ENCODE peak calls at places on chromosome 11, in seven cellular contexts. One of them, this sample, is unnamed.
A peak's percentile ranks its signal among the peaks of the same experiment; 100 is the strongest.

GRCh38 chr11:74926304-74927030 is 22.4 kb downstream of the XRRA1 start:
- DNase-seq in HepG2: no peak
- DNase-seq in A549: no peak
- DNase-seq in K562: no peak
- DNase-seq in H1: no peak
- DNase-seq in IMR-90: peak; percentile 56
- DNase-seq in GM12878: no peak
- DNase-seq in this sample: no peak

GRCh38 chr11:1938343-1939005 is 8.7 kb upstream of the MRPL23 start:
- DNase-seq in GM12878: no peak
- DNase-seq in K562: no peak
- DNase-seq in H1: no peak
- DNase-seq in IMR-90: no peak
- DNase-seq in HepG2: no peak
- DNase-seq in A549: no peak
- DNase-seq in this sample: no peak

GRCh38 chr11:104372111-104372510 is 208.2 kb upstream of the PDGFD start:
- DNase-seq in GM12878: no peak
- DNase-seq in A549: no peak
- DNase-seq in HepG2: no peak
- DNase-seq in H1: no peak
- DNase-seq in IMR-90: no peak
- DNase-seq in K562: no peak
- DNase-seq in this sample: no peak

GRCh38 chr11:95230054-95231034 is 658 bp downstream of the SESN3 start:
- DNase-seq in IMR-90: no peak
- DNase-seq in HepG2: no peak
- DNase-seq in H1: no peak
- DNase-seq in A549: peak; percentile 7
- DNase-seq in GM12878: no peak
- DNase-seq in K562: no peak
- DNase-seq in this sample: no peak

GRCh38 chr11:17544181-17544622 is at the start of gene USH1C:
- DNase-seq in K562: peak; percentile 63
- DNase-seq in H1: no peak
- DNase-seq in IMR-90: no peak
- DNase-seq in HepG2: no peak
- DNase-seq in A549: peak; percentile 61
- DNase-seq in GM12878: no peak
- DNase-seq in this sample: peak; percentile 29

GRCh38 chr11:76770642-76771445 is 12.3 kb upstream of the TSKU start:
- DNase-seq in H1: no peak
- DNase-seq in IMR-90: peak; percentile 99
- DNase-seq in HepG2: peak; percentile 69
- DNase-seq in A549: peak; percentile 85
- DNase-seq in K562: no peak
- DNase-seq in GM12878: no peak
- DNase-seq in this sample: no peak

GRCh38 chr11:102320166-102320565 is 2.9 kb downstream of the BIRC3 start:
- DNase-seq in GM12878: no peak
- DNase-seq in H1: no peak
- DNase-seq in HepG2: no peak
- DNase-seq in K562: no peak
- DNase-seq in IMR-90: no peak
- DNase-seq in A549: no peak
- DNase-seq in this sample: no peak

GRCh38 chr11:95703059-95703458 is 86.5 kb downstream of the FAM76B start:
- DNase-seq in HepG2: no peak
- DNase-seq in K562: no peak
- DNase-seq in H1: no peak
- DNase-seq in IMR-90: no peak
- DNase-seq in GM12878: no peak
- DNase-seq in A549: no peak
- DNase-seq in this sample: no peak

GRCh38 chr11:31529701-31530100 is 20.1 kb downstream of the ELP4 start:
- DNase-seq in H1: no peak
- DNase-seq in A549: no peak
- DNase-seq in IMR-90: no peak
- DNase-seq in HepG2: no peak
- DNase-seq in K562: no peak
- DNase-seq in GM12878: no peak
- DNase-seq in this sample: no peak

GRCh38 chr11:75565221-75565814 is 3.3 kb downstream of the SERPINH1 start:
- DNase-seq in IMR-90: peak; percentile 78
- DNase-seq in K562: no peak
- DNase-seq in GM12878: no peak
- DNase-seq in HepG2: peak; percentile 57
- DNase-seq in A549: no peak
- DNase-seq in H1: no peak
- DNase-seq in this sample: no peak

GRCh38 chr11:102986815-102987214 is 31.3 kb upstream of the MMP13 start:
- DNase-seq in HepG2: no peak
- DNase-seq in IMR-90: peak; percentile 88
- DNase-seq in GM12878: no peak
- DNase-seq in K562: no peak
- DNase-seq in A549: no peak
- DNase-seq in H1: no peak
- DNase-seq in this sample: no peak

GRCh38 chr11:71183878-71184277 is 68.5 kb downstream of the SHANK2 start:
- DNase-seq in K562: no peak
- DNase-seq in GM12878: no peak
- DNase-seq in A549: no peak
- DNase-seq in H1: no peak
- DNase-seq in HepG2: no peak
- DNase-seq in IMR-90: no peak
- DNase-seq in this sample: no peak

GRCh38 chr11:64951529-64951928 is 15.8 kb upstream of the GPHA2 start:
- DNase-seq in K562: no peak
- DNase-seq in HepG2: no peak
- DNase-seq in H1: no peak
- DNase-seq in IMR-90: no peak
- DNase-seq in A549: no peak
- DNase-seq in GM12878: no peak
- DNase-seq in this sample: no peak

GRCh38 chr11:69268911-69269310 is 25.0 kb upstream of the MYEOV start:
- DNase-seq in K562: no peak
- DNase-seq in IMR-90: no peak
- DNase-seq in HepG2: no peak
- DNase-seq in GM12878: no peak
- DNase-seq in H1: no peak
- DNase-seq in A549: no peak
- DNase-seq in this sample: no peak

GRCh38 chr11:66386171-66387069 is 14.9 kb upstream of the SLC29A2 start:
- DNase-seq in GM12878: peak; percentile 41
- DNase-seq in A549: peak; percentile 41
- DNase-seq in K562: peak; percentile 90
- DNase-seq in HepG2: peak; percentile 66
- DNase-seq in H1: peak; percentile 75
- DNase-seq in IMR-90: peak; percentile 80
- DNase-seq in this sample: peak; percentile 84

GRCh38 chr11:67311556-67312082 is 8.3 kb downstream of the SSH3 start:
- DNase-seq in HepG2: no peak
- DNase-seq in A549: no peak
- DNase-seq in GM12878: no peak
- DNase-seq in H1: no peak
- DNase-seq in IMR-90: no peak
- DNase-seq in K562: peak; percentile 48
- DNase-seq in this sample: no peak

GRCh38 chr11:19185036-19185435 is 16.7 kb downstream of the CSRP3 start:
- DNase-seq in K562: no peak
- DNase-seq in H1: no peak
- DNase-seq in GM12878: no peak
- DNase-seq in HepG2: no peak
- DNase-seq in A549: no peak
- DNase-seq in IMR-90: no peak
- DNase-seq in this sample: no peak

GRCh38 chr11:130198292-130198691 is 38.7 kb downstream of the ST14 start:
- DNase-seq in HepG2: no peak
- DNase-seq in GM12878: no peak
- DNase-seq in K562: no peak
- DNase-seq in A549: no peak
- DNase-seq in H1: no peak
- DNase-seq in IMR-90: no peak
- DNase-seq in this sample: no peak

GRCh38 chr11:130198964-130199363 is 39.4 kb downstream of the ST14 start:
- DNase-seq in GM12878: no peak
- DNase-seq in IMR-90: no peak
- DNase-seq in H1: no peak
- DNase-seq in A549: no peak
- DNase-seq in K562: no peak
- DNase-seq in HepG2: no peak
- DNase-seq in this sample: no peak

GRCh38 chr11:130199792-130200191 is 40.2 kb downstream of the ST14 start:
- DNase-seq in A549: no peak
- DNase-seq in IMR-90: no peak
- DNase-seq in H1: no peak
- DNase-seq in GM12878: no peak
- DNase-seq in K562: no peak
- DNase-seq in HepG2: no peak
- DNase-seq in this sample: no peak

GRCh38 chr11:130194241-130195023 is 34.9 kb downstream of the ST14 start:
- DNase-seq in A549: no peak
- DNase-seq in H1: no peak
- DNase-seq in K562: no peak
- DNase-seq in IMR-90: no peak
- DNase-seq in GM12878: no peak
- DNase-seq in HepG2: no peak
- DNase-seq in this sample: no peak

GRCh38 chr11:130197386-130198035 is 37.9 kb downstream of the ST14 start:
- DNase-seq in GM12878: no peak
- DNase-seq in H1: no peak
- DNase-seq in HepG2: no peak
- DNase-seq in K562: no peak
- DNase-seq in IMR-90: no peak
- DNase-seq in A549: no peak
- DNase-seq in this sample: no peak
- TF ChIP-seq CEBPB in GM12878: no peak
- TF ChIP-seq CEBPB in H1: no peak
- TF ChIP-seq CEBPB in HepG2: no peak
- TF ChIP-seq CEBPB in K562: no peak
- TF ChIP-seq CEBPB in IMR-90: no peak
- TF ChIP-seq CEBPB in A549: no peak
- TF ChIP-seq CEBPB in this sample: no peak

GRCh38 chr11:120268686-120269085 is 28.7 kb downstream of the POU2F3 start:
- DNase-seq in IMR-90: no peak
- DNase-seq in GM12878: no peak
- DNase-seq in H1: no peak
- DNase-seq in K562: no peak
- DNase-seq in HepG2: no peak
- DNase-seq in A549: no peak
- DNase-seq in this sample: no peak

GRCh38 chr11:120273432-120273831 is 33.5 kb downstream of the POU2F3 start:
- DNase-seq in GM12878: no peak
- DNase-seq in H1: no peak
- DNase-seq in K562: no peak
- DNase-seq in A549: no peak
- DNase-seq in HepG2: no peak
- DNase-seq in IMR-90: peak; percentile 38
- DNase-seq in this sample: no peak

GRCh38 chr11:120271672-120272071 is 31.7 kb downstream of the POU2F3 start:
- DNase-seq in A549: no peak
- DNase-seq in HepG2: no peak
- DNase-seq in GM12878: no peak
- DNase-seq in K562: no peak
- DNase-seq in H1: no peak
- DNase-seq in IMR-90: no peak
- DNase-seq in this sample: no peak

GRCh38 chr11:120270386-120270785 is 30.4 kb downstream of the POU2F3 start:
- DNase-seq in GM12878: no peak
- DNase-seq in A549: no peak
- DNase-seq in HepG2: no peak
- DNase-seq in K562: no peak
- DNase-seq in H1: no peak
- DNase-seq in IMR-90: no peak
- DNase-seq in this sample: no peak

DNA sequence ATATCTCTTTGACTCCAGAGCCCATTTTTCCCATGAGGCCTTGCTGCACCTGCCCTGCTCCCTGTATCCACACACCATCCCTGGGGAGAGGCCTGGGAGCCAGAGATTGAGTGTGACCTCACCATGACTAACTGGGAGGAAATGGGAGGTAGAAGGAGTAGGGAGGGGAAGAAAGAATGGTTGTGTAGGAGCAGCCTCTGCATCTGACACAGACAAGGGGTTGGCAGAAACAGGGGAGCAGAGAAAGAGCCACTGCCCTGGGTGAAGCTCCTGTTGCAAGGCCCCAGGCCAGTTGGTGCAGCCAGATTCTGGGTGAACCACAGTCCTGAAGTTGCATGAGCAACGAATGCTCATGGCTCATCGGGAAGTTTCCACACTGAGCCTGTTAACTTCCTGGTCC is 32.4 kb downstream of the POU2F3 start:
- DNase-seq in A549: no peak
- DNase-seq in H1: no peak
- DNase-seq in HepG2: no peak
- DNase-seq in GM12878: no peak
- DNase-seq in IMR-90: peak; percentile 69
- DNase-seq in K562: no peak
- DNase-seq in this sample: no peak
- TF ChIP-seq CEBPB in A549: no peak
- TF ChIP-seq CEBPB in H1: no peak
- TF ChIP-seq CEBPB in HepG2: no peak
- TF ChIP-seq CEBPB in GM12878: no peak
- TF ChIP-seq CEBPB in IMR-90: no peak
- TF ChIP-seq CEBPB in K562: no peak
- TF ChIP-seq CEBPB in this sample: no peak

DNA sequence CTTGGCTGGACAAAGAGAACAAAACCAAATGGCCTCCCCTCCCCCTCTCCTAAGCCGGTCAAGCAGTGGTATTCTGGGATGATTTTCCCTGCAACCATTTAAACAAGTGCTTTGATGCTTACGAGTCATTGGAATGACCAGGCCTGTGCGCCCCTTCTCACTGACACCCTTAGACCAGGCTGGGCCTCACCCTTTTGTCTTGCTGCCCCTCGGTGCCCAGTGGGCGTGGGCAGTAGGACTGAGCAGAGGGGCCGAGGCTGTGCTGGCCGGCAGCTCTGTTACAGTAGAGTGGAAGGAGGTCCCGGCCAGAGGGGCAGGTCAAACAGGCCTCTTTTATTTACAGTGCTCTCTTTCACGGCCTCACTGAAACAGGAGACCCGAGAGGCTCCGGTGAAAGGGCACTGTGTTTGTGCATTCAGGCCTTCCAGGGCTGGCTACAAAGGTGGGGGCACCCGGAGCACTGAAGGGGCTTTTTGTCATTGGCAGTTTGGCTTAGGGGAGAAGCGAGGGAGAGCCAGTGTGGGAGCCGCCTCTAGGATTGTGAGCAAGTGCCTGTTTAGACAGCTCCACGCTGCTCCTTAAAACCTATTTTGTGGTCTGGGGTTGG is 32.4 kb downstream of the ZBTB16 start:
- DNase-seq in A549: no peak
- DNase-seq in K562: no peak
- DNase-seq in IMR-90: no peak
- DNase-seq in HepG2: peak; percentile 49
- DNase-seq in GM12878: no peak
- DNase-seq in H1: no peak
- DNase-seq in this sample: no peak
- TF ChIP-seq CEBPB in A549: no peak
- TF ChIP-seq CEBPB in K562: no peak
- TF ChIP-seq CEBPB in IMR-90: no peak
- TF ChIP-seq CEBPB in HepG2: no peak
- TF ChIP-seq CEBPB in GM12878: no peak
- TF ChIP-seq CEBPB in H1: no peak
- TF ChIP-seq CEBPB in this sample: no peak

GRCh38 chr11:494761-495536 is 12.1 kb downstream of the RNH1 start:
- DNase-seq in IMR-90: no peak
- DNase-seq in A549: no peak
- DNase-seq in K562: no peak
- DNase-seq in HepG2: no peak
- DNase-seq in GM12878: no peak
- DNase-seq in H1: no peak
- DNase-seq in this sample: no peak
- TF ChIP-seq CEBPB in IMR-90: no peak
- TF ChIP-seq CEBPB in A549: no peak
- TF ChIP-seq CEBPB in K562: no peak
- TF ChIP-seq CEBPB in HepG2: no peak
- TF ChIP-seq CEBPB in GM12878: no peak
- TF ChIP-seq CEBPB in H1: no peak
- TF ChIP-seq CEBPB in this sample: no peak

This sample was measured in HCT116.